ENCODE peak calls at places on chromosome 13, in seven cellular contexts. C is IMR-90, S is mesendoderm, D is H9, M is H1, U is mesenchymal stem cell, X is trophoblast cell. T is an unnamed sample.

GRCh38 chr13:26601669-26602068 is 44.2 kb downstream of the WASF3 start:
- DNase-seq in C (peak), S (peak), D (no peak), M (no peak), U (peak), X (no peak), T (no peak)

GRCh38 chr13:101323601-101324000 is 92.7 kb downstream of the NALCN start:
- DNase-seq in C (no peak), S (no peak), D (no peak), M (no peak), U (no peak), X (no peak), T (no peak)

GRCh38 chr13:107585466-107585865 is 629.9 kb downstream of the LIG4 start:
- DNase-seq in C (peak), S (no peak), D (no peak), M (no peak), U (peak), X (no peak), T (no peak)

GRCh38 chr13:33193428-33193974 is 92.1 kb downstream of the STARD13 start:
- DNase-seq in C (no peak), S (peak), D (no peak), M (no peak), U (no peak), X (no peak), T (peak)

GRCh38 chr13:60267498-60268202 is 103.9 kb upstream of the DIAPH3 start:
- DNase-seq in C (no peak), S (peak), D (peak), M (peak), U (peak), X (peak), T (no peak)

GRCh38 chr13:88257706-88258105 is 586.5 kb downstream of the SLITRK5 start:
- DNase-seq in C (no peak), S (no peak), D (no peak), M (no peak), U (no peak), X (no peak), T (no peak)

GRCh38 chr13:74329978-74330377 is 195.8 kb upstream of the KLF12 start:
- DNase-seq in C (no peak), S (no peak), D (no peak), M (no peak), U (no peak), X (peak), T (no peak)

GRCh38 chr13:76886005-76886291 is 257 bp downstream of the KCTD12 start:
- DNase-seq in C (no peak), S (no peak), D (no peak), M (peak), U (no peak), X (no peak), T (peak)

GRCh38 chr13:80389073-80390038 is 48.4 kb upstream of the SPRY2 start:
- DNase-seq in C (no peak), S (no peak), D (no peak), M (no peak), U (no peak), X (no peak), T (no peak)

GRCh38 chr13:23159587-23160240 is 21.1 kb upstream of the SGCG start:
- DNase-seq in C (no peak), S (peak), D (peak), M (no peak), U (no peak), X (no peak), T (no peak)

GRCh38 chr13:43528992-43529391 is 257.8 kb downstream of the ENOX1 start:
- DNase-seq in C (no peak), S (peak), D (no peak), M (no peak), U (peak), X (peak), T (no peak)

GRCh38 chr13:67277581-67277980 is 47.4 kb upstream of the PCDH9 start:
- DNase-seq in C (no peak), S (no peak), D (no peak), M (no peak), U (no peak), X (no peak), T (no peak)

GRCh38 chr13:45336025-45336800 is 4.8 kb downstream of the TPT1 start:
- DNase-seq in C (no peak), S (no peak), D (no peak), M (no peak), U (no peak), X (no peak), T (no peak)

GRCh38 chr13:45339399-45339798 is 1.6 kb downstream of the TPT1 start:
- DNase-seq in C (no peak), S (no peak), D (no peak), M (no peak), U (no peak), X (no peak), T (no peak)

GRCh38 chr13:45339867-45340266 is 1.1 kb downstream of the TPT1 start:
- DNase-seq in C (no peak), S (no peak), D (no peak), M (no peak), U (no peak), X (peak), T (no peak)

GRCh38 chr13:45337395-45337794 is 3.6 kb downstream of the TPT1 start:
- DNase-seq in C (no peak), S (no peak), D (no peak), M (no peak), U (no peak), X (no peak), T (no peak)

DNA sequence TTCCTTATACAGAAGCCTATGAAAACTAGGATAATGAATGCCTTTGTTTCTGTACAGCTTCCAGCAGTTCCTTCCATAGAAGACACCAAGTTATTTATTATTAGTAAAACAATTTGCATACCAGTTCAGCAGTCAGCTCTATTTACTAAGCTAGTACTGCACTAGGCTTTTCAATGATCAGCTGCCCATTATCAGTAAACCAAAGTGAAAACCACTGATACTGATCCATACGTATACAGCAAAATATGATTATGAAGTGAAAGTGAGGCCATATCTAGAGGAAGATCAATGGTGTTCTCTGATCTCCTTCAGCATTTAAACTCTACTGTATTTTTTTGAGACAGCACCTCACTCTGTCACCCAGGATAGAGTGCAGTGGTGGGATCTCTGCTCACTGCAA is 3.2 kb downstream of the TPT1 start:
- DNase-seq in C (no peak), S (no peak), D (no peak), M (no peak), U (no peak), X (no peak), T (no peak)
- H3K23ac ChIP-seq in C (no peak), S (no peak), D (no peak), M (no peak), U (no peak), X (no peak), T (no peak)

DNA sequence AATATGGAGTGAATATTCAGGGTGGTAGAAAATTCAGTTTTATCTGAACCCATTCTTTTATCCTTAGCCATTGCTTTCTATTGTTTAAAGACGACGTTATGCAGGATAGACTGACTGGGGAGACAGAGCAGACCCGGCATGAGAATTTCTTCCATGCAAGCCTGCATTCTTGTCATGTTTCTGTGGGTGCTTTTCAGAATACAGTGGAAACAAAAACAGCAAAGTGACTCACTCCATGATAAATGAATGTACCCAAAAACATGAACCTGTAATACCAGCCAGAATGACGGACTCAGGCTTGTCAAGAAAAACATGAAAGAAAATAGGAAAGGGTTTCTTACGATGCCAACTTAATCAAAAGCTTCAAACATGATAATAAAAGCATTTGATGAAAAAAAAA is 924.0 kb downstream of the EFNB2 start:
- DNase-seq in C (peak), S (peak), D (no peak), M (no peak), U (peak), X (peak), T (no peak)
- H3K23ac ChIP-seq in C (no peak), S (no peak), D (no peak), M (no peak), U (no peak), X (no peak), T (no peak)

GRCh38 chr13:96768524-96768923 is 225.8 kb downstream of the OXGR1 start:
- DNase-seq in C (no peak), S (peak), D (no peak), M (no peak), U (peak), X (no peak), T (no peak)

GRCh38 chr13:96771501-96772367 is 222.5 kb downstream of the OXGR1 start:
- DNase-seq in C (no peak), S (peak), D (no peak), M (no peak), U (no peak), X (no peak), T (no peak)

GRCh38 chr13:96769874-96770273 is 224.4 kb downstream of the OXGR1 start:
- DNase-seq in C (no peak), S (no peak), D (no peak), M (no peak), U (peak), X (no peak), T (no peak)

DNA sequence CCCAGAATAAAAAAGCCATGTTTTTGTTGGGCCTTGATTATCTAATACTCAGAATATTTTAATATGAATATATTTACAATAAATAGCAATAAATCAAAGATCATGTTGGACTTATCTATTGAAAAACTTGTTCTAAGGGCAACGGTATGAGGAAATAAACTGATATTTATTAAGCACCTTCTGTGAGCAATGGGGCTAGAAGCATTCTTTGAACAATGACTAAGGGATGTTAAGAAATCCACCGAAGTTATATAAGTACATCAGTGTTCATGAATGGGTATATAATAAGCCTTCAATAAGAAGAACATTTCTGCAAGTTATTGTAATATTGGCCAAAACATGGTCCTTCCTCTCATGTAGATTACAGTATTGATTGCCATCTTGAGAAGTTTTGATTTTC is 221.8 kb downstream of the OXGR1 start:
- DNase-seq in C (no peak), S (no peak), D (no peak), M (no peak), U (no peak), X (no peak), T (no peak)
- H3K23ac ChIP-seq in C (no peak), S (no peak), D (no peak), M (no peak), U (no peak), X (no peak), T (no peak)

DNA sequence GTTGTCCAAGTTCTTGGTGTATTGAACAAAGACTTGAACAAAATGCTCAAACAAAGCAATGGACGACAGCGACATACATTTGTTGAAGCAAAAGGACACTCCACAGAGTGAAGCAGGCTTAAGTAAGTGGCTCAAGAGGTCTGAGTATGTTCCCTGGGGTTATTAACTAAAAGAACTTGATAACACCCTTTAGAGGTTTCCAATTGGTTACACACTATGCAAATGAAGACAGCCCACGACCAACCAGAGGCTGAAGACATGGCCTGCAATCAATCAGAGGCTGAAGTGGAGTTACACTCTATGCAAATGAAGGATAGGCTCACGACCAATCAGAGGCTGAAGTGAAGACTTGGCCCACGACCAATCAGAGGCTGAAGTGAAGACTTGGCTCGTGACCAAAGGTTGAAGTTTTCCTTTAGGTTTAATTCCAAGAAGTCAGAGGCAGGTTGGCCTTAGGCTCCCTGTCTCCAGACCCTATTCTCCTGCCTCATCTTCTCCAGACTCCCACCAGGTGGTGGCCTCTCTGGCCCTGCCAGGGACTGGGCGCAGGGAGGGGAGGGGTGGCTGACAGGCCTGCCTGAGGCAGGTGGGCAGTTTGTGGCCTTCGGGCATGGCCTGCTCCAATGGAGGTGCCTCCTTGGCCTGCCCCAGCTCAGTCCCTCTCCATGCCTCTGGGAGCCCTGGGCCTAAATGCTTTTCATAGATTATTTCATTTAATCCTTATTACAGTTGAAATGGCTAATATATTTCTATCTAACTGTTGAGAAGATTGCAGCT is 38.1 kb downstream of the CCDC169 start:
- DNase-seq in C (no peak), S (no peak), D (no peak), M (no peak), U (no peak), X (no peak), T (no peak)
- H3K23ac ChIP-seq in C (no peak), S (no peak), D (no peak), M (no peak), U (no peak), X (no peak), T (no peak)

GRCh38 chr13:90565985-90566713 is 781.3 kb upstream of the MIR17HG start:
- DNase-seq in C (no peak), S (no peak), D (no peak), M (no peak), U (no peak), X (no peak), T (no peak)

GRCh38 chr13:90564096-90564495 is 783.4 kb upstream of the MIR17HG start:
- DNase-seq in C (no peak), S (no peak), D (no peak), M (no peak), U (no peak), X (no peak), T (no peak)

GRCh38 chr13:90568165-90568564 is 779.3 kb upstream of the MIR17HG start:
- DNase-seq in C (no peak), S (no peak), D (no peak), M (no peak), U (no peak), X (no peak), T (no peak)

GRCh38 chr13:90564566-90564965 is 782.9 kb upstream of the MIR17HG start:
- DNase-seq in C (no peak), S (no peak), D (no peak), M (no peak), U (no peak), X (no peak), T (no peak)

GRCh38 chr13:90562388-90562787 is 785.1 kb upstream of the MIR17HG start:
- DNase-seq in C (no peak), S (no peak), D (no peak), M (no peak), U (no peak), X (no peak), T (no peak)
- H3K23ac ChIP-seq in C (no peak), S (no peak), D (no peak), M (no peak), U (no peak), X (no peak), T (no peak)

DNA sequence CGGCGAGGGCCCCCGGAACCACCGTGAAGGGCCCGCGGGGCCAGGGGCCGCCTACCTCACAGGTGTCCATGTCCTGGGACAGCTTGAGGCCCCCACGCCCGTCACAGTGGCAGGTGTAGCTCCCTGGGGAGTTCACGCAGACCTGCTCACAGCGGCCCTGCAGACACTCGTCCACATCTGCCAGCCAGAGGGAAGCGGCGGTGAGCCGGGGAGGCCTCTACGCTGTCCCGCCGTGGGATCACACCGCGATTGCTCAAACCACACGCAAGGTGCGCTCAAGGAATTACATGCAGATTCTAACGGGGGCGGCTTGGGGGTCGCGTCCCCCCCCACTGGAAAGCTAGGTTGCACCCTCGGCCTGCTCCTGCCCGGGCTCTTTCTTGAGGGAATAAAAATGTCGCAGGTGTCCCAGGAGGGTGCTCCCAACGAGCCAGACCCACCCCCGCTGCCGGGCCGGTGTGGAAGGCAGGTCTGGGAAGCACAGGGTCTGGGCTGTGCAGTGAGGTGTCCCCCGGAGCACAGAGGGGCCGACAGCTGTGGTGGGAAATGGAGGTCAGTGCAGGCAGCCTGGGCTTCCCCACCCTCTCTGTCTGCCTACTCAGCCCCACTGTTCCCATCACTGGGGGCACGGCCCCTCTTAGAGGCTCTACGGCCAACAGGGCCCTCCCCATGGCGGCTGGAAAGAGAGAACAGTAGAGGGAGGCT is 29.2 kb downstream of the GAS6 start:
- DNase-seq in C (no peak), S (no peak), D (no peak), M (no peak), U (no peak), X (no peak), T (no peak)
- H3K23ac ChIP-seq in C (no peak), S (no peak), D (no peak), M (no peak), U (no peak), X (no peak), T (peak)